ENCODE peak calls at places on chromosome 1, in seven cellular contexts. T, Z, J, O, P, R and H are unnamed samples.

GRCh38 chr1:210527091-210527490 is 198.4 kb downstream of the HHAT start:
- DNase-seq in O (no peak), Z (no peak), T (no peak), J (no peak), R (no peak), P (no peak), H (no peak)

GRCh38 chr1:226864311-226864710 is 6.1 kb upstream of the PSEN2 start:
- DNase-seq in R (no peak), P (no peak), T (no peak), Z (no peak), O (no peak), J (no peak), H (no peak)

GRCh38 chr1:150280138-150280707 is 2.1 kb upstream of the CIART start:
- DNase-seq in Z (no peak), T (peak; percentile 65), R (no peak), P (no peak), O (no peak), J (no peak), H (no peak)

GRCh38 chr1:17680335-17680734 is 74.8 kb upstream of the ACTL8 start:
- DNase-seq in J (no peak), Z (no peak), P (no peak), R (no peak), O (no peak), T (no peak), H (no peak)

GRCh38 chr1:72705921-72706320 is 423.6 kb upstream of the NEGR1 start:
- DNase-seq in Z (no peak), J (no peak), P (no peak), O (no peak), T (no peak), R (no peak), H (no peak)

GRCh38 chr1:63703661-63704060 is 70.2 kb upstream of the ROR1 start:
- DNase-seq in Z (no peak), R (no peak), T (no peak), P (no peak), J (peak; percentile 47), O (no peak), H (no peak)

GRCh38 chr1:36207339-36207738 is 16.9 kb upstream of the THRAP3 start:
- DNase-seq in R (peak; percentile 69), O (peak; percentile 29), Z (no peak), P (no peak), J (peak; percentile 72), T (no peak), H (peak; percentile 95)

GRCh38 chr1:180816132-180816531 is 96.6 kb upstream of the KIAA1614 start:
- DNase-seq in P (no peak), J (no peak), R (no peak), O (no peak), Z (peak; percentile 3), T (no peak), H (no peak)

GRCh38 chr1:174902531-174903099 is 97.1 kb upstream of the CACYBP start:
- DNase-seq in T (no peak), P (no peak), J (no peak), Z (no peak), O (no peak), R (no peak), H (no peak)

GRCh38 chr1:1182491-1183220 is 9.0 kb downstream of the TTLL10 start:
- DNase-seq in R (peak; percentile 30), T (peak; percentile 15), Z (peak; percentile 1), J (no peak), P (no peak), O (peak; percentile 12), H (no peak)

GRCh38 chr1:168422203-168422848 is 121.5 kb downstream of the XCL2 start:
- DNase-seq in P (no peak), R (no peak), T (no peak), J (no peak), Z (no peak), O (no peak), H (no peak)

GRCh38 chr1:101283443-101283842 is 46.6 kb downstream of the S1PR1 start:
- DNase-seq in P (no peak), Z (peak; percentile 25), R (no peak), J (no peak), O (no peak), T (no peak), H (no peak)

GRCh38 chr1:164783778-164784555 is 225.0 kb downstream of the PBX1 start:
- DNase-seq in Z (no peak), P (no peak), T (no peak), O (peak; percentile 45), R (no peak), J (no peak), H (peak; percentile 62)

GRCh38 chr1:240803151-240803550 is 191.2 kb upstream of the GREM2 start:
- DNase-seq in O (no peak), T (no peak), Z (no peak), R (no peak), J (no peak), P (no peak), H (no peak)

GRCh38 chr1:20099533-20099932 is 19.8 kb downstream of the PLA2G2D start:
- DNase-seq in T (no peak), O (no peak), P (no peak), J (no peak), Z (no peak), R (no peak), H (no peak)

GRCh38 chr1:226403522-226404034 is 4.3 kb downstream of the PARP1 start:
- DNase-seq in R (peak; percentile 39), J (no peak), P (no peak), O (no peak), T (no peak), Z (no peak), H (no peak)

GRCh38 chr1:187549540-187549939 is 720.8 kb downstream of the PLA2G4A start:
- DNase-seq in Z (no peak), O (no peak), T (no peak), J (no peak), P (no peak), R (no peak), H (no peak)

GRCh38 chr1:6041432-6042062 is 4.1 kb upstream of the KCNAB2 start:
- DNase-seq in R (peak; percentile 76), O (no peak), T (no peak), P (no peak), J (no peak), Z (peak; percentile 75), H (no peak)

GRCh38 chr1:100499412-100499811 is 38.5 kb upstream of the GPR88 start:
- DNase-seq in R (no peak), Z (no peak), T (no peak), J (no peak), O (no peak), P (no peak), H (no peak)

GRCh38 chr1:88079036-88079435 is 605.0 kb upstream of the PKN2 start:
- DNase-seq in P (no peak), J (no peak), Z (peak; percentile 74), T (no peak), R (peak; percentile 59), O (no peak), H (no peak)

GRCh38 chr1:21289127-21289526 is 1.1 kb downstream of the ECE1 start:
- DNase-seq in O (no peak), P (no peak), T (no peak), Z (no peak), R (no peak), J (no peak), H (peak; percentile 78)

DNA sequence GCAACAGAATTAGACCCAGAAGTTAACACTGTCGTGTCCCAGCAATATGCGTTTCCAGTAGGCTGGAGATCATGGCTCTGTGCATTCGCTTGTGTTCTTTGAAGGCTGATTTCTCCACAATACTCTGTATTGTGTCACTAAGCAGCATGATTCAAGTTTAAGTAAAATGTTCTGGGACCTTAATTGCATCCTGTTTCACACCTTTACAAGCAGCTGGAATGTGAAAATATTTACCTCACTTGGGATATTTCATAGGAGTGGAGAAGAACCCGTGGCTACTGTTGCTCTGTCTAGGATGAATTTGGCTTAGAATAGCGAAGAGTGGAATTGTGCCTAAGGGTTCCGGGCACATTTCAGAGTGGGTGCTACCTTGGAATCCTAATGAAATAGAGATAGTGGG is 6.3 kb downstream of the PTGFRN start:
- DNase-seq in T (no peak), Z (no peak), R (no peak), O (no peak), P (no peak), J (no peak), H (no peak)
- H3K27ac ChIP-seq in T (no peak overlapping the region), Z (no peak overlapping the region), R (no peak overlapping the region), O (peak overlapping the region; percentile 92), P (peak overlapping the region; percentile 82), J (peak overlapping the region; percentile 98), H (no peak overlapping the region)

GRCh38 chr1:154478639-154479038 is 23.4 kb upstream of the TDRD10 start:
- DNase-seq in O (no peak), Z (no peak), R (no peak), P (no peak), T (no peak), J (no peak), H (no peak)

GRCh38 chr1:154476791-154477190 is 25.2 kb upstream of the TDRD10 start:
- DNase-seq in O (no peak), R (no peak), J (no peak), P (no peak), T (no peak), Z (no peak), H (no peak)

GRCh38 chr1:154471304-154471703 is 30.7 kb upstream of the TDRD10 start:
- DNase-seq in P (no peak), J (no peak), R (no peak), Z (no peak), O (no peak), T (no peak), H (no peak)

GRCh38 chr1:154478013-154478412 is 24.0 kb upstream of the TDRD10 start:
- DNase-seq in O (no peak), Z (no peak), T (no peak), R (no peak), P (peak; percentile 73), J (no peak), H (no peak)

DNA sequence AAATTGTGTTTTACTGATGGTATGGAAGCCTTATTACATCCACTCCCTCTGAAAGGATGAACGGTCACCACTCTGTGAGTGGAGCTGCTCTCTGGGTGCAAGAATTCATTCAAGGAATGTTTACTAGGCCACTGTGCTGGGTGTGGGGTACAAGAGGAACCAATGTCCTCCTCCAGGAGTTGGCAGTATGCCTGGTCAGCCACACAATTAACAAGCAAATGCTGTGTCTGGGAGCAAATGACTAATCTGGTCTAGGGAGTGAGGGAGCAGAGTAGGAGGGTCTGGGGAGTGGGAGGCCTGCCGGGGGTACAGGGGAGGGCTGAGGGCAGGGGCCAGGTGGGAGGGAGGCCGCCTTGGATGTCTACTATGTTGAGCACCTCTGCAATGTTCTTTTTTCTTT is 27.2 kb upstream of the TDRD10 start:
- DNase-seq in T (no peak), Z (no peak), J (peak; percentile 81), O (peak; percentile 44), P (peak; percentile 34), R (no peak), H (no peak)
- H3K27ac ChIP-seq in T (no peak overlapping the region), Z (no peak overlapping the region), J (peak overlapping the region; percentile 0), O (no peak overlapping the region), P (no peak overlapping the region), R (no peak overlapping the region), H (no peak overlapping the region)

GRCh38 chr1:91745649-91746383 is 140.1 kb downstream of the TGFBR3 start:
- DNase-seq in O (no peak), T (no peak), R (no peak), Z (no peak), J (no peak), P (no peak), H (no peak)
- H3K27ac ChIP-seq in O (peak overlapping the region; percentile 58), T (peak overlapping the region; percentile 88), R (no peak overlapping the region), Z (no peak overlapping the region), J (peak overlapping the region; percentile 75), P (peak overlapping the region; percentile 18), H (no peak overlapping the region)

DNA sequence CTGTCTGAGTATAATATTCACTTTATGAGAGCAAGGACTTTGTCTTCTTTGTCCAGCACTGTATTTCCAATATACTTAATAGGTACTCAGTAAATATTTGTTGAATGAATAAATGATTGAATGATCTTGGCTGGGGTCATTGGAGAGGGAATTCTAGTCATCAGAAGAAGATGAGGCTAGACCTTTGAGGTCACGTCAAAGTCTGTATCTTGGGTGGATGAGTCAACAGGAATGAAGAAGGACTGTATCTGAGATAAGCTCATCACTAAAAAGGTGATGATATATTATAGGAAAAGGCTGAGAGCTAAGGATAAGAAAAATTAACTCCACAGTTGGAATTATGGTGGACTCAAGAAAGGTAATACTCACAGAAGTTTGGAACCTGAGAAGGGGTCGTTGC is 125.1 kb upstream of the MAGI3 start:
- DNase-seq in J (no peak), O (no peak), Z (no peak), T (no peak), P (no peak), R (no peak), H (no peak)
- H3K27ac ChIP-seq in J (no peak overlapping the region), O (no peak overlapping the region), Z (no peak overlapping the region), T (no peak overlapping the region), P (no peak overlapping the region), R (no peak overlapping the region), H (no peak overlapping the region)